ENCODE peak calls at places on chromosome 13, in nine cellular contexts. X is body of pancreas, U is tibial nerve, O is right lobe of liver, T is gastrocnemius medialis, B is adrenal gland, J is heart left ventricle, A is stomach, Q is uterus. W is an unnamed sample.

GRCh38 chr13:87827479-87827878 is 156.3 kb downstream of the SLITRK5 start:
- DNase-seq in X (no peak), U (no peak), O (no peak), T (no peak), B (no peak), J (no peak), A (no peak), Q (no peak), W (no peak)

GRCh38 chr13:75368167-75368566 is 113.8 kb downstream of the TBC1D4 start:
- DNase-seq in X (no peak), U (no peak), O (no peak), T (no peak), B (no peak), J (peak; percentile 41), A (no peak), Q (peak; percentile 61), W (no peak)

GRCh38 chr13:36758345-36758744 is 60.7 kb upstream of the RFXAP start:
- DNase-seq in X (peak; percentile 52), U (no peak), O (no peak), T (no peak), B (no peak), J (no peak), A (peak; percentile 28), Q (no peak), W (no peak)

GRCh38 chr13:93029536-93029935 is 197.1 kb upstream of the GPC6 start:
- DNase-seq in X (no peak), U (no peak), O (no peak), T (no peak), B (no peak), J (no peak), A (no peak), Q (no peak), W (no peak)

GRCh38 chr13:57425531-57425930 is 206.0 kb upstream of the PCDH17 start:
- DNase-seq in X (no peak), U (no peak), O (no peak), T (no peak), B (no peak), J (no peak), A (no peak), Q (no peak), W (no peak)

GRCh38 chr13:43411211-43411610 is 375.6 kb downstream of the ENOX1 start:
- DNase-seq in X (no peak), U (no peak), O (no peak), T (no peak), B (no peak), J (no peak), A (no peak), Q (no peak), W (no peak)

GRCh38 chr13:112053167-112053743 is 13.7 kb upstream of the SOX1 start:
- DNase-seq in X (no peak), U (no peak), O (no peak), T (no peak), B (no peak), J (no peak), A (no peak), Q (no peak), W (peak; percentile 2)

GRCh38 chr13:51885651-51886050 is 23.9 kb downstream of the CCDC70 start:
- DNase-seq in X (no peak), U (no peak), O (no peak), T (no peak), B (no peak), J (no peak), A (no peak), Q (no peak), W (no peak)

GRCh38 chr13:54705738-54706137 is 1677.1 kb downstream of the OLFM4 start:
- DNase-seq in X (no peak), U (no peak), O (no peak), T (no peak), B (no peak), J (no peak), A (no peak), Q (no peak), W (no peak)

GRCh38 chr13:57638147-57638890 is 6.8 kb downstream of the PCDH17 start:
- DNase-seq in X (no peak), U (no peak), O (no peak), T (no peak), B (no peak), J (no peak), A (no peak), Q (no peak), W (no peak)

GRCh38 chr13:80497007-80497406 is 156.1 kb upstream of the SPRY2 start:
- DNase-seq in X (peak; percentile 13), U (no peak), O (no peak), T (no peak), B (no peak), J (no peak), A (no peak), Q (no peak), W (no peak)

GRCh38 chr13:72530471-72530870 is 197.0 kb downstream of the MZT1 start:
- DNase-seq in X (no peak), U (no peak), O (no peak), T (no peak), B (no peak), J (no peak), A (no peak), Q (no peak), W (no peak)

DNA sequence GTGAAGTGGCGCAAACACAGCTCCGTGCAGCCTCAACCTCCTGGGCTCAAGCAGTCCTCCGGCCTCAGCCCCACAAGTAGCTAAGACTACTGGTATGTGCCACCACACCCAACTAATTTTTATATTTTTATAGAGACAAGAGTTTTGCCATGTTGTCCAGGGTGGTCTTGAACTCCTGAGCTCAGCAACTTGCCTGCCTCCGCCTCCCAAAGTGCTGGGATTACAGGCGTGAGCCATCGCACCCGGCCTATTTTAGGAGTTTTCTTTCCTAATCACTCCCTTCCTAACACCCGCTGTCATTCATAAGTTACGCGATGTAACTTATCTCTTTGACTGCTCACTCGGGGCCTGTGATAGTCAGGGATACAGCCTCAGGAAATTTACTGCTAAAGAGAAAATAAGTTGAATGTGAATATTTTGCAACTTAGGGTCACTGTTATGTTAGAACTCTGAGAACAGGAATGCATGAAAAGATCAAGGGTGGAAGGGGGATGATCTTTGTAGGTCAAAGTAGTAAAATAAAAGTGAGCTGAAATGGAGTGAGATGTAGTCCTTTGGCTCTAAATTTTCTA is 140.3 kb downstream of the DCT start:
- DNase-seq in X (no peak), U (no peak), O (no peak), T (no peak), B (no peak), J (no peak), A (no peak), Q (no peak), W (no peak)
- TF ChIP-seq POLR2A in X (no peak), U (no peak), O (no peak), T (no peak), B (no peak), J (no peak), A (no peak), Q (no peak), W (no peak)

DNA sequence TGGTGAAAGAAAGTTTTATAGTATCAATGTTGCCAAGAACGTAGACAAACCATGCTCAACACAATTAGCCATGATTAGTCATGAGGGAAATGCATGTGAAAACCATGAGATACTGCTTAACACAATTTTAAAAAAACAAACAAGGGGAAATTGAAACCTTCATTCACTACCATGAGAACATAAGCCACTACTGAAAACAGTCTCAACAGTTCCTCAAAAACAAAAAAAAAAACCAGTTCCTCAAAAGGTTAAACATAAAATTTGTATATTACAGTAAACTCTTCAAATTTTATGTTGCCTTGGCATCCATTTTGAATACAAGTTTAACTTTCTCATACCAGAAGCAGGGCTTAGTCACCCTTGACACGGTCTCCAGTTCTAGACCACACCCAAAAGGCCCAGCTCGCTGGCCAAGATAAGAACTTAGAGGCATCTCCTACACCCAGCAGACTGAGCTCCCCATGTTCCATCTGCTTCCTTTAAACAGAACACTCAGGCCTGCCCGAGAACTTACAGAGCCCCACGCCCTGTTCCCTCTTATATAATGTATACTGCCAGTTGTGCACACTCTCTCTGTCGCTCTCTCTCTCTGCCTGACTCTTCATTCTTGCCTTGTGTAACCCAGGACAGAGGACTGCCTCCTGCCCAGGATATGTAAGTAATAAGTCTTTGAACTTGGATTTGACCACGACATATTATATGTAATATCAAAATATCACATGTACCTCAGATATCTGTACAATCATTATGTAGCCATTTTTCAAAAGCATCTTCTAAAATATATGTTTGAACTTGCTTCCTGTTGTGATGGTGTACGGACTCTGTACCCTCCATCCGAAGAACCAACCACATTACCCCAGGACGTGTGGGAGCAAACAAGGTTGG is 67.4 kb downstream of the STK24 start:
- DNase-seq in X (no peak), U (no peak), O (no peak), T (peak; percentile 31), B (no peak), J (peak; percentile 74), A (peak; percentile 66), Q (peak; percentile 56), W (peak; percentile 73)
- TF ChIP-seq POLR2A in X (no peak), U (no peak), O (no peak), T (no peak), B (no peak), J (no peak), A (no peak), Q (no peak), W (no peak)

DNA sequence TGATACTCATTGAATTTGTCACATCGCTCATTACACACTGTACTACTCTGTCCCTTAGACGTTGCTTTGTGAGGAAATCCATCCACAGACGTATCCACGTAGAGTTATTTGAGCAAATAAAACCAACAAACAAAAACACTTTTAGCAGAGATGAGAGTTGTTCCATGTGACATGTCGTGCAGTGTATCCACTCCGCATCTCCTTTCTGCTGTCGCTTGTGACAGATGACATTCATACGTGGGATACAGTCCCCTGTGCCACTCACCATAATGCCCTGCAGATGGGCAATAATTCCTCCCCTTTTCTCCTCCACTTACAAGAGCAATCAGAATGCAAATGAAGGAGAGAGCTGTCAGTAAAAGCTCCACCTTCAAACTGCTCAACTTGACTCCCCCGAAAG is 26.0 kb downstream of the IRS2 start:
- DNase-seq in X (no peak), U (no peak), O (no peak), T (no peak), B (peak; percentile 38), J (no peak), A (no peak), Q (no peak), W (no peak)
- TF ChIP-seq POLR2A in X (no peak), U (no peak), O (no peak), T (no peak), B (no peak), J (no peak), A (no peak), Q (no peak), W (no peak)

DNA sequence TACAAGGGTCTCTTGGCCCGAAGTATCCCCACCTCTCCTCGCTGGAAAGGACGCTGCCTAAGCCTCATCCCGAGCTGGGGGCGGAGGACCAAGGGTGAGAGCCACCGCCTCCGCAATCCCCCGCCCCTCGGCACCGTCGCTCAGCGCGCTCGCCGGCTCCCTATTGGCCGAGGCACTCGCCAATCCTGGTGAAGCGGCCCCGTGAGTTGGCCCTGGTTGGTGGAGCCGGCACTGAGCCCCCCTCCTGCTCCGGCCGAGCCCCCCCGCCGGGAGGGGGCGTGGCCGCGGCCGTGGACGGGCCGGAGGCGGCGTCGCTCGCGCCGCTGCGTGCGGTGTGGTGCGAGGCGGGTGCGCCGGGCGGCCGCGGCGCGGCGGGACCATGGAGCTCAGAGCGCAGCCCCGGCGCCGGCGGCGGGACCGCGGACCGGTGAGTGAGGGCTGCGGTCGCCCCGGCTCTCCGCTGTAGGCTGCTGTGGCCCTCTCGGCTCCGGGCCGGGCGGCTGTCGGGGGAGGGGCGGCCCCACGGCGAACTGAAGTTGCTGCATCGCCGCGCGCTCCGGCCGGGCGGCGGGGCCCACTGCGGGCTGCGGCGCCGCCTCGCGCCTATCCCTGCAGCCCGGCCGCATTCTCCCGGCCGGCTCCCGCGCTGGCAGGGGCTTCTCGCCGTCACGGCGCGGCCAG is at the start of gene WASF3:
- DNase-seq in X (peak; percentile 96), U (peak; percentile 80), O (peak; percentile 95), T (peak; percentile 90), B (peak; percentile 97), J (peak; percentile 96), A (peak; percentile 94), Q (peak; percentile 93), W (peak; percentile 45)
- TF ChIP-seq POLR2A in X (no peak), U (peak; percentile 24), O (peak; percentile 59), T (peak; percentile 60), B (peak; percentile 76), J (no peak), A (no peak), Q (peak; percentile 45), W (no peak)

W was measured in Peyer's patch.